ENCODE peak calls at places on chromosomes 7 and 10, in five cellular contexts. One of them, this sample, is unnamed.

GRCh38 chr7:44289341-44290249 is 35.8 kb downstream of the CAMK2B start:
- DNase-seq in body of pancreas: peak; percentile 7
- DNase-seq in kidney: peak; percentile 71
- DNase-seq in OCI-LY7: no peak
- DNase-seq in H1: peak; percentile 45
- DNase-seq in this sample: no peak

GRCh38 chr10:84265378-84265777 is 20.5 kb downstream of the RGR start:
- DNase-seq in OCI-LY7: no peak
- DNase-seq in body of pancreas: no peak
- DNase-seq in H1: no peak
- DNase-seq in kidney: no peak
- DNase-seq in this sample: no peak

GRCh38 chr7:30656006-30656575 is 26.2 kb downstream of the CRHR2 start:
- DNase-seq in kidney: peak; percentile 58
- DNase-seq in body of pancreas: no peak
- DNase-seq in OCI-LY7: no peak
- DNase-seq in H1: no peak
- DNase-seq in this sample: no peak

GRCh38 chr7:95476904-95477594 is 8.7 kb upstream of the ASB4 start:
- DNase-seq in H1: no peak
- DNase-seq in body of pancreas: peak; percentile 79
- DNase-seq in kidney: no peak
- DNase-seq in OCI-LY7: peak; percentile 77
- DNase-seq in this sample: no peak

GRCh38 chr10:128684215-128684614 is 558.0 kb upstream of the MKI67 start:
- DNase-seq in body of pancreas: no peak
- DNase-seq in kidney: no peak
- DNase-seq in H1: no peak
- DNase-seq in OCI-LY7: no peak
- DNase-seq in this sample: no peak

GRCh38 chr10:30028006-30028441 is 31.4 kb downstream of the JCAD start:
- DNase-seq in body of pancreas: peak; percentile 61
- DNase-seq in H1: no peak
- DNase-seq in OCI-LY7: no peak
- DNase-seq in kidney: no peak
- DNase-seq in this sample: no peak

GRCh38 chr7:128409435-128410091 is at the start of gene IMPDH1:
- DNase-seq in H1: peak; percentile 97
- DNase-seq in body of pancreas: peak; percentile 87
- DNase-seq in kidney: peak; percentile 95
- DNase-seq in OCI-LY7: peak; percentile 57
- DNase-seq in this sample: peak; percentile 42

GRCh38 chr7:135853499-135853898 is 104.9 kb upstream of the FAM180A start:
- DNase-seq in kidney: no peak
- DNase-seq in body of pancreas: no peak
- DNase-seq in H1: no peak
- DNase-seq in OCI-LY7: no peak
- DNase-seq in this sample: no peak

GRCh38 chr7:77315102-77315501 is 101.0 kb downstream of the GSAP start:
- DNase-seq in body of pancreas: no peak
- DNase-seq in kidney: no peak
- DNase-seq in OCI-LY7: no peak
- DNase-seq in H1: no peak
- DNase-seq in this sample: no peak

GRCh38 chr7:99196536-99197288 is 11.2 kb downstream of the KPNA7 start:
- DNase-seq in kidney: no peak
- DNase-seq in OCI-LY7: no peak
- DNase-seq in body of pancreas: no peak
- DNase-seq in H1: no peak
- DNase-seq in this sample: no peak

GRCh38 chr7:100736671-100737070 is 3.3 kb downstream of the ZAN start:
- DNase-seq in H1: no peak
- DNase-seq in OCI-LY7: no peak
- DNase-seq in body of pancreas: no peak
- DNase-seq in kidney: no peak
- DNase-seq in this sample: no peak

GRCh38 chr7:115932874-115933273 is 97.7 kb downstream of the TFEC start:
- DNase-seq in OCI-LY7: no peak
- DNase-seq in H1: no peak
- DNase-seq in kidney: no peak
- DNase-seq in body of pancreas: no peak
- DNase-seq in this sample: no peak

DNA sequence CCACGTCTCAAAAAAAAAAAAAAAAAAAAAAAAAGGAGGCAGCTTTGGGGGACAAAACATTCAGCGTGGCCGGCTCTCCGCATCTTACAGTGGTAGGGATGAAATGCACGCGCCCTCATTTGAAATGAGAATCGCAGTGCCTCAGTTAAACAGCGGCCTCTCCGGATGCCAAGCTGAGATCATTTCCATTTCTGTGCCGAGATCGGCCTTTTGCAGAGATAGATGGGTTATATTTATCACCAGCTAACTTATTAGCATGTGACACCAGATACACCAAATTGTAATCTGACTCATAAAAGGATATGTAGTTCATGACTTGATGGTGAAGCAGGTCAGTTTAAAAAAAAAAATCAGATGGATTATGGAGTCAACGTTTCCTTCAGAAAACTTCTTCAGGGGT is 138.7 kb downstream of the CUX1 start:
- DNase-seq in OCI-LY7: no peak
- DNase-seq in kidney: no peak
- DNase-seq in H1: no peak
- DNase-seq in body of pancreas: no peak
- DNase-seq in this sample: no peak
- H3K4me1 ChIP-seq in OCI-LY7: peaks cover 61% of the 10 kb centered on the region
- H3K4me1 ChIP-seq in kidney: peaks cover 14% of the 10 kb centered on the region
- H3K4me1 ChIP-seq in H1: no peaks in the 10 kb centered on the region
- H3K4me1 ChIP-seq in body of pancreas: peaks cover 6% of the 10 kb centered on the region
- H3K4me1 ChIP-seq in this sample: peaks cover 26% of the 10 kb centered on the region

GRCh38 chr10:124648738-124649137 is 95.4 kb downstream of the FAM53B start:
- DNase-seq in body of pancreas: peak; percentile 59
- DNase-seq in H1: no peak
- DNase-seq in OCI-LY7: no peak
- DNase-seq in kidney: peak; percentile 90
- DNase-seq in this sample: peak; percentile 30
- H3K4me3 ChIP-seq in body of pancreas: no peak overlapping the region
- H3K4me3 ChIP-seq in H1: no peak overlapping the region
- H3K4me3 ChIP-seq in OCI-LY7: no peak overlapping the region
- H3K4me3 ChIP-seq in kidney: no peak overlapping the region
- H3K4me3 ChIP-seq in this sample: no peak overlapping the region

GRCh38 chr10:110399163-110400094 is 94.7 kb upstream of the SMNDC1 start:
- DNase-seq in H1: no peak
- DNase-seq in OCI-LY7: no peak
- DNase-seq in kidney: peak; percentile 23
- DNase-seq in body of pancreas: peak; percentile 77
- DNase-seq in this sample: no peak
- TF ChIP-seq CTCF in H1: no peak
- TF ChIP-seq CTCF in OCI-LY7: no peak
- TF ChIP-seq CTCF in kidney: no peak
- TF ChIP-seq CTCF in body of pancreas: no peak
- TF ChIP-seq CTCF in this sample: no peak

DNA sequence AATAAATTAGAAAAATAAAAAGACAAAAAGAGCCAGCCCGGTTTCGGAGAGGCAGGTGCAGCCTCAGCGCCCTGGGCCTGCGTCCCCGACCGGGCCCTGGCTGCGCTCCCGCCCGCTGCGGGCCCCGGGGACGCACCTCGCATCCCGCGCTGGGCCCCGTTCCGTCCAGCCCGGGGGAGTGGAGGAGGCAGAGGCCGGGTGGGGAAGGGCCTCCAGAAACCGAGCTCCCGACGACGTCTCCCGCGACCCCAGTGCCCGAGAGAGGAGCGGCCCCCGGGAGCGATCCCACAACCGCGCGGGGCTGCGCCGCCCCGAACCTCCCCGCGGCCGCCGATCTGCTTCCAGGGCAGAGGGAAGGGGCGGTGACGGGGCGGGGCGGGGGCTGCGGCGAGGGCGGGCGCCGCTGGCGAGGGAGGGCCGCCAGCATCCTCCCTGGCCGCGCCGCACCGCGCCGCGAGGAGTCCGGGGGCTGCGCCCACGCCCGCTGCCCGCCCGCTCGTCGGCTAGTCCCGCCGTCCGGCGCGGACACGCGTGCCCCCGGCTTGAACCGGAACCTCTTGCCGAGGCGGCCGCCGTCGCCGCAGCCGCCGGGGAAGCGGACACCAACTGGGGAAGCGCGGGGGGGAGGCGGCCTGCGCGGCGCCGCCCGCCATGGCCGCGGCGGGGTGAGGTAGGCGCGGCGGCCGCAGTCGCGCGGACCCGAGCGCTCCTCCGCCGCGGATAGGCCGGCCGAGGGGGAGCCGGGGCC is at the start of gene CCNY:
- DNase-seq in kidney: peak; percentile 93
- DNase-seq in H1: peak; percentile 77
- DNase-seq in body of pancreas: peak; percentile 69
- DNase-seq in OCI-LY7: peak; percentile 75
- DNase-seq in this sample: no peak
- H3K4me1 ChIP-seq in kidney: peaks cover 9% of the 10 kb centered on the region
- H3K4me1 ChIP-seq in H1: peaks cover 3% of the 10 kb centered on the region
- H3K4me1 ChIP-seq in body of pancreas: peaks cover 32% of the 10 kb centered on the region
- H3K4me1 ChIP-seq in OCI-LY7: peaks cover 39% of the 10 kb centered on the region
- H3K4me1 ChIP-seq in this sample: peaks cover 87% of the 10 kb centered on the region

DNA sequence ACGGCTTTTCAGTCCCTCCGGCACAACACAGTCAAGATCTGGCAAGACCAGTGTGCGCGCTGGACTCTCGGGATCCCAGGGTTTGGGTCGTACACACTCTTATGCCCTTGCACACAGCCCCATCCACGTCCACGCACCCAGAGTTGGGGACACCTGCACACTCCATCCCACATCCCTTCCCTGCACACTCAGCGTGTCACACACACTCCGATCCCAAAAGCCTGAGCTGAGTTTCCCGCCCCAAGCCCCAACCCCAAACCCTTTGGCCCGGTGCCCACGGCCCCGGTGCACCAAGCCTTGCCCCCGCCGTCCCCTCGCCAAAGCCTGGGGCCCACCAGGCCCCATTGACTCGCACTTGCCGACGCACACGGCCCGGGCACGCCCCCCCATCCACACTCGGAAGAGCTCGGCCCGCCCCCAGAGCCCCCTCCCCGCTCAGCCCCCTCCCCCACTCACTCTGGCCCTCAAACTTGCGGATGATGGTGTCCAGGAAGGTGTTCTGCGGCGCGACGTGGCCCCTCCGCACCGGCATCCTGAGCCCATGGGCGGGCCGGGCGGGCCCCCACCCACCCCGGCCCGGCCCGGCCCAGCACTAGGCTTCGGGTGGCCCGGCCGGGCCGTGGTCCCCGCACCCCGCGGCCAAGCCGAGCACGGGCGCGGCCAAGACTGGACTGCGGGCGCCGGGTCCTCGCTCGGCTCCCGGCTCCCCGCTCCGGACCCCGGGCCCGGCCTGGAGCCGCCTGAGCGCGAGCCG is 562 bp downstream of the KCNH2 start:
- DNase-seq in OCI-LY7: peak; percentile 28
- DNase-seq in kidney: no peak
- DNase-seq in body of pancreas: no peak
- DNase-seq in H1: no peak
- DNase-seq in this sample: no peak
- H3K4me3 ChIP-seq in OCI-LY7: peak overlapping the region; percentile 72
- H3K4me3 ChIP-seq in kidney: no peak overlapping the region
- H3K4me3 ChIP-seq in body of pancreas: no peak overlapping the region
- H3K4me3 ChIP-seq in H1: peak overlapping the region; percentile 35
- H3K4me3 ChIP-seq in this sample: peak overlapping the region; percentile 12

GRCh38 chr7:154791611-154792010 is 211.3 kb downstream of the PAXIP1 start:
- DNase-seq in kidney: no peak
- DNase-seq in H1: no peak
- DNase-seq in body of pancreas: no peak
- DNase-seq in OCI-LY7: no peak
- DNase-seq in this sample: no peak

GRCh38 chr7:154792436-154793055 is 210.4 kb downstream of the PAXIP1 start:
- DNase-seq in body of pancreas: no peak
- DNase-seq in kidney: no peak
- DNase-seq in H1: no peak
- DNase-seq in OCI-LY7: no peak
- DNase-seq in this sample: no peak

GRCh38 chr7:154794147-154794780 is 208.7 kb downstream of the PAXIP1 start:
- DNase-seq in kidney: peak; percentile 75
- DNase-seq in OCI-LY7: no peak
- DNase-seq in H1: peak; percentile 90
- DNase-seq in body of pancreas: no peak
- DNase-seq in this sample: no peak

GRCh38 chr7:154785898-154786297 is 217.0 kb downstream of the PAXIP1 start:
- DNase-seq in body of pancreas: no peak
- DNase-seq in H1: no peak
- DNase-seq in kidney: no peak
- DNase-seq in OCI-LY7: no peak
- DNase-seq in this sample: no peak

DNA sequence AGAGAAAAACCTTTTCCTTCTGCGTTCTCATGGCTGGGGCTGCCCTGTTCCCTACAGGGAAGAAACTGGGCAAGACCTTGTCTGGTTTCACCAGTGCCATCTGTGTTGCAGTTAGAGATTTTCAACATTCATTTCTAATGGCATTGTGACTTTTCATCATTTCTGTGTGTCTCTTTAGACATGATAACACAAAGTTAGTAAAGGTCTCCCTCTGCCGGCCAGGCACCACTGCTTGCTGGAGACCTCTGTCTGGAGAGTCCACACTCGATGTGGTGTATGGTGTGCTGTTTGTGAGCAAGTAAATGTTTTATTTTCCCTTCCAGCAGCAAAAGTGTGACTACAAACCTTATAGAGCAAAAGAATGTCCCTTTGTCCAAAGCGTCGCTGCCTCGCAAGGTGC is 213.5 kb downstream of the PAXIP1 start:
- DNase-seq in kidney: no peak
- DNase-seq in H1: peak; percentile 62
- DNase-seq in body of pancreas: no peak
- DNase-seq in OCI-LY7: no peak
- DNase-seq in this sample: no peak
- TF ChIP-seq CTCF in kidney: peak; percentile 6
- TF ChIP-seq CTCF in H1: peak; percentile 74
- TF ChIP-seq CTCF in body of pancreas: peak; percentile 10
- TF ChIP-seq CTCF in OCI-LY7: peak; percentile 36
- TF ChIP-seq CTCF in this sample: no peak

DNA sequence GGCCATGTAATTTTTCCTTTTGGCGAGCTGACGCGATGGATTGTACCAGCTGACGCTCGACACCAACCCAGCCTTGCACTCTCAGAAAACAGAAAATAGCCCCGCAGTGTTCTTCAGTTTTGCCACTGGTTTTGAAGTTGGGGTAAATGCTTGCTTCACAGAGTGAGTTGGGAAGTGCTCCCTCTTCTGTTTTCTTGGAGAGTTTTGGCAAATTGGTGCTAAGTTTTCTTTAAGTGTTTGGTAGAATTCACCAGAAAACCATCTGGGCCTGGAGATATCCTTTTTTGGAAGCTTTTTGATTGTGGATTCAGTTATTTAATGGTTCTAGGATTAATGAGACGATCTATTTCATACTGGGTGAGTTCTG is 252.8 kb downstream of the ELFN1 start:
- DNase-seq in body of pancreas: no peak
- DNase-seq in kidney: no peak
- DNase-seq in H1: no peak
- DNase-seq in OCI-LY7: no peak
- DNase-seq in this sample: no peak
- H3K4me1 ChIP-seq in body of pancreas: peaks cover 11% of the 10 kb centered on the region
- H3K4me1 ChIP-seq in kidney: no peaks in the 10 kb centered on the region
- H3K4me1 ChIP-seq in H1: no peaks in the 10 kb centered on the region
- H3K4me1 ChIP-seq in OCI-LY7: no peaks in the 10 kb centered on the region
- H3K4me1 ChIP-seq in this sample: peaks cover 17% of the 10 kb centered on the region